ENCODE peak calls at places on chromosomes 11 and 22, in seven cellular contexts. J is C1 segment of cervical spinal cord; Z is GM04504; M is midbrain; Y is kidney tubule cell; C is effector memory CD8-positive, alpha-beta T cell; W is skeletal muscle cell. P is an unnamed sample.

GRCh38 chr22:21694394-21694793 is 28.6 kb downstream of the PPIL2 start:
- DNase-seq in J (no peak), Z (no peak), M (no peak), Y (no peak), C (no peak), W (no peak), P (no peak)

GRCh38 chr11:134360050-134360835 is 28.5 kb downstream of the GLB1L2 start:
- DNase-seq in J (peak; percentile 68), Z (peak; percentile 8), M (peak; percentile 89), Y (peak; percentile 77), C (peak; percentile 82), W (peak; percentile 4), P (peak; percentile 20)

GRCh38 chr11:117816846-117817212 is 7.7 kb downstream of the FXYD2 start:
- DNase-seq in J (no peak), Z (no peak), M (no peak), Y (peak; percentile 58), C (no peak), W (no peak), P (no peak)

GRCh38 chr11:46242961-46243795 is 34.3 kb upstream of the CREB3L1 start:
- DNase-seq in J (peak; percentile 71), Z (peak; percentile 97), M (peak; percentile 85), Y (peak; percentile 92), C (peak; percentile 78), W (peak; percentile 91), P (peak; percentile 50)

GRCh38 chr11:9138612-9139579 is 47.5 kb upstream of the SCUBE2 start:
- DNase-seq in J (no peak), Z (peak; percentile 72), M (no peak), Y (peak; percentile 95), C (no peak), W (peak; percentile 47), P (peak; percentile 34)

GRCh38 chr11:127334466-127334865 is 333.9 kb upstream of the KIRREL3 start:
- DNase-seq in J (no peak), Z (no peak), M (no peak), Y (no peak), C (no peak), W (no peak), P (no peak)

GRCh38 chr22:36405221-36405631 is 17.5 kb upstream of the MYH9 start:
- DNase-seq in J (no peak), Z (no peak), M (no peak), Y (no peak), C (no peak), W (no peak), P (no peak)

GRCh38 chr22:29030618-29031235 is 30.9 kb downstream of the C22orf31 start:
- DNase-seq in J (peak; percentile 18), Z (peak; percentile 30), M (peak; percentile 37), Y (peak; percentile 95), C (no peak), W (peak; percentile 48), P (peak; percentile 87)

GRCh38 chr11:117281869-117282268 is 9.3 kb upstream of the BACE1-AS start:
- DNase-seq in J (no peak), Z (no peak), M (no peak), Y (no peak), C (no peak), W (no peak), P (no peak)